ENCODE peak calls at places on chromosome 12, in four cellular contexts. Z is GM12878, C is HepG2, E is K562. P is an unnamed sample.

GRCh38 chr12:131896080-131896810 is 1.8 kb downstream of the ULK1 start:
- DNase-seq in Z (no peak), C (peak; percentile 83), E (peak; percentile 78), P (peak; percentile 82)

GRCh38 chr12:3698218-3698974 is 54.5 kb downstream of the CRACR2A start:
- DNase-seq in Z (no peak), C (no peak), E (no peak), P (no peak)

GRCh38 chr12:6771091-6771495 is 1.2 kb upstream of the LAG3 start:
- DNase-seq in Z (no peak), C (no peak), E (no peak), P (no peak)

GRCh38 chr12:9674226-9674590 is 4.7 kb downstream of the CLEC2D start:
- DNase-seq in Z (no peak), C (no peak), E (no peak), P (no peak)

GRCh38 chr12:54191126-54191525 is 2.3 kb upstream of the SMUG1 start:
- DNase-seq in Z (no peak), C (no peak), E (no peak), P (no peak)

GRCh38 chr12:109273354-109273753 is 35.7 kb downstream of the FOXN4 start:
- DNase-seq in Z (no peak), C (no peak), E (no peak), P (no peak)

GRCh38 chr12:80754259-80754658 is 37.5 kb downstream of the MYF5 start:
- DNase-seq in Z (no peak), C (no peak), E (no peak), P (no peak)

GRCh38 chr12:6273209-6273928 is 37.1 kb upstream of the PLEKHG6 start:
- DNase-seq in Z (no peak), C (no peak), E (no peak), P (no peak)

GRCh38 chr12:22858849-22859569 is 234.0 kb downstream of the ETNK1 start:
- DNase-seq in Z (no peak), C (no peak), E (no peak), P (no peak)

GRCh38 chr12:31238764-31239387 is 87.1 kb downstream of the SINHCAF start:
- DNase-seq in Z (peak; percentile 23), C (peak; percentile 58), E (peak; percentile 54), P (peak; percentile 75)

GRCh38 chr12:4153343-4153892 is 120.1 kb upstream of the CCND2 start:
- DNase-seq in Z (peak; percentile 94), C (no peak), E (peak; percentile 76), P (no peak)

GRCh38 chr12:5739862-5740370 is 205.1 kb downstream of the ANO2 start:
- DNase-seq in Z (no peak), C (no peak), E (no peak), P (no peak)

GRCh38 chr12:4742421-4742970 is 22.3 kb downstream of the GALNT8 start:
- DNase-seq in Z (no peak), C (no peak), E (no peak), P (no peak)

GRCh38 chr12:29578731-29579130 is 81.2 kb upstream of the OVCH1 start:
- DNase-seq in Z (no peak), C (no peak), E (no peak), P (no peak)

GRCh38 chr12:80565276-80565675 is 121.2 kb downstream of the PTPRQ start:
- DNase-seq in Z (no peak), C (no peak), E (no peak), P (no peak)

GRCh38 chr12:80576641-80577418 is 130.6 kb upstream of the MYF6 start:
- DNase-seq in Z (no peak), C (no peak), E (no peak), P (no peak)

GRCh38 chr12:2628401-2628800 is 166.4 kb upstream of the FKBP4 start:
- DNase-seq in Z (no peak), C (no peak), E (no peak), P (no peak)

GRCh38 chr12:67107235-67107634 is 161.9 kb upstream of the CAND1 start:
- DNase-seq in Z (no peak), C (no peak), E (no peak), P (no peak)

GRCh38 chr12:6188954-6189353 is 11.2 kb upstream of the CD9 start:
- DNase-seq in Z (no peak), C (no peak), E (no peak), P (no peak)

GRCh38 chr12:127383281-127383680 is 883.7 kb upstream of the TMEM132C start:
- DNase-seq in Z (no peak), C (no peak), E (no peak), P (no peak)

GRCh38 chr12:106090586-106091411 is 48.0 kb downstream of the NUAK1 start:
- DNase-seq in Z (no peak), C (no peak), E (no peak), P (no peak)

GRCh38 chr12:91811481-91812287 is 334.0 kb downstream of the BTG1 start:
- DNase-seq in Z (peak; percentile 40), C (peak; percentile 42), E (peak; percentile 54), P (peak; percentile 25)

GRCh38 chr12:62640910-62641448 is 174.4 kb downstream of the MON2 start:
- DNase-seq in Z (peak; percentile 27), C (no peak), E (no peak), P (no peak)

GRCh38 chr12:80769553-80770140 is 52.9 kb downstream of the MYF5 start:
- DNase-seq in Z (no peak), C (no peak), E (no peak), P (no peak)

GRCh38 chr12:123634142-123634561 is 523 bp downstream of the GTF2H3 start:
- DNase-seq in Z (no peak), C (no peak), E (no peak), P (no peak)

GRCh38 chr12:91877461-91878230 is 268.0 kb downstream of the BTG1 start:
- DNase-seq in Z (no peak), C (no peak), E (no peak), P (no peak)

GRCh38 chr12:107229827-107230226 is 136.5 kb upstream of the CRY1 start:
- DNase-seq in Z (no peak), C (no peak), E (no peak), P (no peak)

GRCh38 chr12:129381717-129382116 is 522.1 kb downstream of the TMEM132D start:
- DNase-seq in Z (no peak), C (no peak), E (no peak), P (no peak)

GRCh38 chr12:11798856-11799530 is 149.5 kb downstream of the ETV6 start:
- DNase-seq in Z (no peak), C (peak; percentile 29), E (peak; percentile 19), P (no peak)

GRCh38 chr12:65093571-65093970 is 27.5 kb downstream of the WIF1 start:
- DNase-seq in Z (no peak), C (no peak), E (no peak), P (no peak)
- TF ChIP-seq BHLHE40 in Z (no peak), C (no peak), E (no peak), P (no peak)

DNA sequence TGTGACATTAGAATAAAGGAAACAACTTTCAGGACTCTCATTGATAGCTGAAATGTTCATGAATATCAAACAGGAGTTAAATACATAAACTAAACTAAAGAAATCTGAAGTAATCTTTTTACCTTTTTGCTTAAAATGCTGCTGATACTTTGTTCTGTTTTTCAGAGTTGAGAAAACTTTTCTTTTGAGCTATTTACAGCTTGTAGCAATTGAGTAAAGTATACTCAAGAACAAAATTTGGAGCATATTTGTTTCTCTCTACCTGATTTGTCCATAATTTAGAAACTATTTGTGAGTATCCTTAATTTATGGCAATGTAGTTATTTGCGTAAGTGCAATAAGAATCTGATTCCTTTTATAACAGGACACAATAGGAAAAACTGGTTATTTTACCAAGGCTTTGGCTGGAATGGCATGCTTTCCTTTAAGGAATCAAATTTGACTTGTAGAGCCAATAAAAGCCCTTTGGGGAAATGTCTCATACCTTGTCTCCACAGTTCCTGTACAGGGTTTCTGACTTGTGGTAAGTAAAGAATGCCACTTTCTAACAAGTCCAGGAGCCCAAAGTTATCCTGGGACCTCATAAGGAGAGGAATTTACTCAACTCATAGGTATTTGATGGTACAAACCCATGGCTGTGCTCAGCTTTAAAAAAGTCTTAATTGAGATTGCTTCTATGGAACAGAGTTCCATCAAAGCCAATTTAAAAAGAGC is 195.7 kb downstream of the TMEM117 start:
- DNase-seq in Z (no peak), C (no peak), E (no peak), P (no peak)
- TF ChIP-seq FOXK2 in Z (no peak), C (no peak), E (no peak), P (no peak)

DNA sequence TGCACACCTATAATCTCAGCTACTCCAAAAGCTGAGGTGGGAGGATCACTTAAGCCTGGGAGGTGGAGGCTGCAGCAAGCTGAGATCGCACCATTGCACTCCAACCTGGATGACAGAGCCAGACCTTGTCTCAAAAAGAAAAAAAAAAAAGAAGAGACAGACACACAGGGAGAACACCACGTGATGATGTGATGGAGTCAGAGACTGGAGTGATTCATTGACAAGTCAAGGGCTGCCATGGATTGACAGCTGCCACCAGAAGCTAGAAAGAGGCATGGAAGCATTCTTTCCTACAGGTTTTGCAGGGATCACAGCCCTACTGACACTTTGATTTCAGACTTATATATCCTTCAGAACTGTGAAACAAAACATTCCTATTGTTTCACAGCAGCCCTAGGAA is 3.5 kb upstream of the HCFC2 start:
- DNase-seq in Z (no peak), C (no peak), E (no peak), P (no peak)
- TF ChIP-seq FOXM1 in Z (no peak), C (no peak), E (no peak), P (no peak)

DNA sequence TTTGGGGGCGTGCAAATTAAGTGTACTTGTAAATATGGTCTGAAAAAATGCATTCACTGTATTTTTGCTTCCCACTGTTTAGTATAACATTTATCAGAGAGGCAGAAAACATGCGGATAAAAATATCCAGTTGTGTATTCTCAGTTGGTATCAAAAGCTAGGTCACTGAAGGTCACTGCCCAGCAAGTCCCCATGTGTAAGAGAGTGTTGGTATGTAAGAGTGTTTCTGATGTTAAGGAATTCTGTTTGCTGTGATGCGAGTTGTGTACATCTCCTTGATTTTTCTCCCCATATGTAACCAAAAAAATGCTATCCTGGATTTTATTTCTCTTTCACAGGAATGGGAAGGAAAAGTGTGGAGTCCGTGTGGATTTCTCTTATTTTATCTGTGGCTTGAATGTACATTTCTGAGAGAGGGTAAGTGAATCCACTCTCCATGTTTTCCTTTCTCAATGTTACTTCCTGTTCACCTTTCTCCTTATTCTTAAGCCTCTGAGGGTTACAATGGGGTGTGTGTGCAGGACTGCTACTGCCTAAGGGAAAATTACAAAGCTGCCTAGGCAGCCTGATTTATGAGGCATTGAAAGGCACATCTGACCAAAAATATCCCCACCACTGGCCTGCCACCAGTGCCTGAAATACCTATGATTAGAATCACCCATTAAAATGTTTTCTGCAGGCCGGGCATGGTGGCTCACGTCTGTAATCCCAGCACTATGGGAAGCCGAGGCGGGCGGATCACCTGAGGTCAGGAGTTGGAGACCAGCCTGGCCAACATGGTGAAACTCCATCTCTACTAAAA is 97.9 kb upstream of the USP44 start:
- DNase-seq in Z (no peak), C (no peak), E (no peak), P (peak; percentile 26)
- TF ChIP-seq BHLHE40 in Z (no peak), C (no peak), E (no peak), P (no peak)

DNA sequence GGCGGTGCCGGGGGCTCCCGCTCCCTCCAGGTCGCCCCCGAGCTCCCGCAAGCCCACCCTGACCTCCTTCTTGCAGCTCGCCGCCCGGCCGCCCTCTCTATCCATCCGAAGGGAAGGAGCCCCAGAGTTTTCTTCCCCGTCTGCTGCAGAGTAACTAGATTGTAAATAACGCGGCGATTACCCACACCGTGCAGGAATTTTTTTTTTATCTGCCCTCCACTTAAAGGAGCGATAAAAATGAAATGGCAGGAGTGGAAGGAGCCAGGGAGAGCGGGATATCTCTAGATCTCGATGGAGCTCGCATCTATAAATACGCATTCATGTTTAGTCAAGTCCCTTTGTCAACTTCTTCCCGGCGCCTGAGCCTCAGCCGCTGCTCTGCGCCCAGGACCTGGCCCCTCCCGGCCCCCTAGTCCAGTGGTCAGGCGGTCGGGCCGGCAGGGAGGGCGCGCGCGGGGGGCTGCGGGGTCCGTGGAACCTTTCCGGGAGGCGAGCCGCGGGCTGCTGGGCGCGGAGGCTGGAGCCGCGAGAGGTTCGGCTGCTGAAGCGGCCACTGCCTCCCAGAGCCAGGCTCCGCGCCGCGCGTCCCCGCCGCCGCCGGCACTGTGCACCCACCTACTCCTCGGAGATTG is 386.0 kb downstream of the BCAT1 start:
- DNase-seq in Z (no peak), C (no peak), E (no peak), P (peak; percentile 45)
- TF ChIP-seq FOXK2 in Z (no peak), C (no peak), E (no peak), P (no peak)

GRCh38 chr12:39813776-39814175 is 194.2 kb upstream of the ABCD2 start:
- DNase-seq in Z (no peak), C (no peak), E (no peak), P (no peak)
- TF ChIP-seq FOXM1 in Z (no peak), C (no peak), E (no peak), P (no peak)

P was measured in HEK293T.